ENCODE peak calls at places on chromosomes 2 and 18, in six cellular contexts. J, R, Q, L, Y and E are unnamed samples.

GRCh38 chr2:54776494-54776893 is 53.0 kb downstream of the EML6 start:
- DNase-seq in L (no peak), J (no peak), Y (no peak), Q (no peak), R (no peak), E (no peak)

GRCh38 chr2:237254911-237255578 is 158.9 kb downstream of the COL6A3 start:
- DNase-seq in L (no peak), R (no peak), Y (no peak), Q (no peak), J (no peak), E (no peak)

GRCh38 chr2:222399038-222399783 is 25.1 kb upstream of the SGPP2 start:
- DNase-seq in Y (no peak), J (peak; percentile 14), R (peak; percentile 19), L (peak; percentile 25), Q (no peak), E (no peak)

GRCh38 chr2:171394164-171394725 is 39.5 kb downstream of the METTL8 start:
- DNase-seq in Y (no peak), R (no peak), J (no peak), L (no peak), Q (no peak), E (no peak)

GRCh38 chr18:22346968-22347611 is 70.6 kb downstream of the CTAGE1 start:
- DNase-seq in Y (peak; percentile 44), L (no peak), R (no peak), Q (no peak), J (peak; percentile 89), E (no peak)

GRCh38 chr18:57780318-57781127 is 22.6 kb downstream of the ATP8B1 start:
- DNase-seq in R (no peak), J (peak; percentile 50), Q (no peak), L (no peak), Y (no peak), E (no peak)

GRCh38 chr2:119431155-119431975 is at the start of gene TMEM37:
- DNase-seq in R (peak; percentile 90), Y (peak; percentile 83), L (peak; percentile 43), Q (peak; percentile 14), J (peak; percentile 62), E (peak; percentile 72)

GRCh38 chr2:196076778-196077568 is 8.3 kb upstream of the DNAH7 start:
- DNase-seq in L (no peak), Y (no peak), J (no peak), Q (no peak), R (no peak), E (no peak)

GRCh38 chr2:135913726-135914365 is 37.6 kb upstream of the MCM6 start:
- DNase-seq in J (peak; percentile 29), R (no peak), Y (no peak), L (no peak), Q (peak; percentile 41), E (peak; percentile 29)

GRCh38 chr2:133371286-133371685 is 197.0 kb downstream of the NCKAP5 start:
- DNase-seq in Y (no peak), Q (no peak), R (no peak), L (no peak), J (no peak), E (no peak)

GRCh38 chr2:72846171-72847095 is 20.6 kb upstream of the EXOC6B start:
- DNase-seq in R (no peak), J (no peak), Y (no peak), Q (no peak), L (no peak), E (no peak)

GRCh38 chr18:49476664-49477411 is 10.2 kb downstream of the C18orf32 start:
- DNase-seq in R (no peak), J (no peak), Q (no peak), L (no peak), Y (no peak), E (no peak)

GRCh38 chr2:74694281-74694680 is 40.2 kb downstream of the SEMA4F start:
- DNase-seq in L (no peak), Y (no peak), Q (no peak), R (no peak), J (no peak), E (no peak)

GRCh38 chr2:28644760-28645159 is 106.9 kb upstream of the PPP1CB start:
- DNase-seq in J (no peak), Q (no peak), L (no peak), R (no peak), Y (no peak), E (no peak)

GRCh38 chr2:122100371-122101150 is 345.1 kb downstream of the TSN start:
- DNase-seq in R (no peak), Q (no peak), J (no peak), Y (no peak), L (no peak), E (no peak)

GRCh38 chr2:37737507-37737906 is 66.1 kb upstream of the CDC42EP3 start:
- DNase-seq in L (no peak), J (no peak), R (no peak), Q (no peak), Y (no peak), E (no peak)

GRCh38 chr18:79574938-79575525 is 104.6 kb upstream of the CTDP1 start:
- DNase-seq in Y (peak; percentile 5), R (no peak), Q (peak; percentile 17), L (no peak), J (no peak), E (no peak)

GRCh38 chr2:35973132-35973736 is 382.3 kb upstream of the CRIM1 start:
- DNase-seq in J (no peak), R (no peak), Q (no peak), L (no peak), Y (no peak), E (no peak)

GRCh38 chr2:121884515-121884915 is 129.1 kb downstream of the TSN start:
- DNase-seq in R (no peak), Y (no peak), L (no peak), Q (no peak), J (no peak), E (no peak)

GRCh38 chr18:58087928-58088722 is 44.1 kb downstream of the NEDD4L start:
- DNase-seq in Y (no peak), R (no peak), Q (no peak), L (no peak), J (no peak), E (no peak)